ENCODE peak calls at places on chromosomes 4 and X, in eight cellular contexts. Y, W, P, M, A, Z, F and V are unnamed samples.
A peak's percentile ranks its signal among the peaks of the same experiment; 100 is the strongest.

GRCh38 chr4:107616838-107617389 is 103.1 kb downstream of the PAPSS1 start:
- DNase-seq in F (peak; percentile 19), Y (no peak), W (no peak), Z (no peak), A (no peak), P (no peak), M (no peak), V (no peak)

GRCh38 chrX:132924426-132924825 is 34.0 kb downstream of the HS6ST2 start:
- DNase-seq in Y (no peak), F (no peak), Z (no peak), M (no peak), A (peak; percentile 10), P (no peak), W (no peak), V (no peak)

GRCh38 chr4:52822583-52823477 is 39.3 kb upstream of the RASL11B start:
- DNase-seq in W (no peak), Z (no peak), F (no peak), Y (no peak), P (no peak), A (no peak), M (no peak), V (no peak)

GRCh38 chr4:2933566-2934076 is 29.6 kb downstream of the NOP14 start:
- DNase-seq in A (no peak), P (peak; percentile 33), F (no peak), Y (no peak), W (peak; percentile 22), M (no peak), Z (no peak), V (no peak)

GRCh38 chrX:340121-340520 is 21.5 kb upstream of the GTPBP6 start:
- DNase-seq in A (no peak), W (peak; percentile 10), P (no peak), F (no peak), Z (peak; percentile 43), Y (peak; percentile 49), M (no peak), V (no peak)

GRCh38 chr4:68904786-68905185 is 46.8 kb downstream of the UGT2A3 start:
- DNase-seq in M (no peak), P (peak; percentile 47), A (peak; percentile 19), Y (no peak), F (peak; percentile 28), W (no peak), Z (no peak), V (no peak)

GRCh38 chrX:68847172-68847571 is 18.4 kb downstream of the EFNB1 start:
- DNase-seq in W (no peak), P (no peak), A (no peak), Y (no peak), M (no peak), Z (no peak), F (no peak), V (no peak)

GRCh38 chr4:55866973-55867574 is 13.6 kb downstream of the EXOC1 start:
- DNase-seq in F (peak; percentile 73), Y (no peak), Z (no peak), W (no peak), M (no peak), P (no peak), A (peak; percentile 78), V (peak; percentile 71)

GRCh38 chr4:174259580-174259979 is 23.9 kb downstream of the FBXO8 start:
- DNase-seq in F (no peak), M (no peak), W (no peak), A (no peak), P (no peak), Z (no peak), Y (no peak), V (no peak)

GRCh38 chrX:16617382-16617781 is 32.6 kb upstream of the S100G start:
- DNase-seq in P (no peak), F (no peak), Z (no peak), A (no peak), Y (no peak), W (no peak), M (no peak), V (no peak)

GRCh38 chrX:22520128-22520828 is 247.6 kb downstream of the CBLL2 start:
- DNase-seq in P (no peak), W (no peak), M (no peak), Y (no peak), F (no peak), A (no peak), Z (no peak), V (no peak)

GRCh38 chrX:154486052-154486395 is 391 bp downstream of the UBL4A start:
- DNase-seq in Y (no peak), F (peak; percentile 33), P (peak; percentile 56), M (no peak), W (peak; percentile 43), Z (peak; percentile 70), A (no peak), V (no peak)

GRCh38 chr4:7344650-7345049 is 90.1 kb downstream of the PSAPL1 start:
- DNase-seq in W (no peak), M (no peak), A (no peak), F (no peak), P (no peak), Z (no peak), Y (no peak), V (no peak)

GRCh38 chrX:7068939-7069367 is 78.6 kb upstream of the STS start:
- DNase-seq in F (no peak), Z (no peak), Y (no peak), A (peak; percentile 18), W (no peak), M (no peak), P (no peak), V (peak; percentile 13)

GRCh38 chrX:42093756-42094155 is 170.4 kb upstream of the CASK start:
- DNase-seq in P (no peak), Y (no peak), M (no peak), F (peak; percentile 10), W (no peak), A (no peak), Z (no peak), V (peak; percentile 61)

GRCh38 chr4:6702761-6703160 is 6.9 kb downstream of the MRFAP1L1 start:
- DNase-seq in A (no peak), Y (no peak), W (no peak), F (no peak), M (no peak), P (no peak), Z (no peak), V (no peak)

GRCh38 chrX:56802921-56803848 is 74.1 kb downstream of the NBDY start:
- DNase-seq in W (peak; percentile 36), P (no peak), Z (no peak), M (no peak), A (peak; percentile 87), F (peak; percentile 61), Y (no peak), V (peak; percentile 72)
- TF ChIP-seq CTCF in W (peak; percentile 55), P (peak; percentile 76), Z (peak; percentile 35), M (peak; percentile 72), A (peak; percentile 79), F (peak; percentile 60), Y (peak; percentile 44), V (peak; percentile 50)

DNA sequence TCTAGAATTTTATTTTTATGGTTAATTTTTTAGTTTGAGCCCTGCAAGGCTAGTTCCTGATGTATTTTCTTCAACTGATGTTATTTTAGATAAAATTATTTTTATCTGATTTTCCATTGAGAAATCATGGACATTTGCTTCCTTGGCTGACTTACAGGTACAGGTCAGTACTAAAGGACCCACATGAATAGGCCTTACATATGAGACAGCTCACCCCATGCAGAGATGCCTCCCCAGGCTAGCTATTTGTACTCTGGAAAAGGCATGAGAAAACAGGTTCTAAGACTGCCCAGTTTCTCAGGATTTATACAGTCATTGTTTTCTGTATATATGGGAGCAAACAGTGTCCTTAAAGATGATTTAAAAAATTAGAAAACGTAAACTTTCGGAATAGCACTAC is 255.5 kb downstream of the BMPR1B start:
- DNase-seq in Y (no peak), F (no peak), Z (no peak), A (peak; percentile 9), P (no peak), W (no peak), M (no peak), V (no peak)
- H3K27me3 ChIP-seq in Y (no peaks in the 10 kb centered on the region), F (no peaks in the 10 kb centered on the region), Z (no peaks in the 10 kb centered on the region), A (no peaks in the 10 kb centered on the region), P (no peaks in the 10 kb centered on the region), W (peaks cover 10% of the 10 kb centered on the region), M (no peaks in the 10 kb centered on the region), V (no peaks in the 10 kb centered on the region)

GRCh38 chrX:38578152-38578551 is 16.8 kb downstream of the TSPAN7 start:
- DNase-seq in Y (no peak), W (no peak), P (no peak), F (peak; percentile 8), Z (no peak), M (no peak), A (no peak), V (no peak)

GRCh38 chrX:38583185-38583584 is 21.8 kb downstream of the TSPAN7 start:
- DNase-seq in A (no peak), F (no peak), M (no peak), Z (no peak), P (no peak), W (no peak), Y (no peak), V (no peak)

GRCh38 chrX:38575888-38576287 is 14.5 kb downstream of the TSPAN7 start:
- DNase-seq in Y (no peak), M (no peak), W (no peak), F (no peak), Z (no peak), P (no peak), A (no peak), V (no peak)

GRCh38 chrX:38574858-38575257 is 13.5 kb downstream of the TSPAN7 start:
- DNase-seq in M (no peak), Z (no peak), P (no peak), F (no peak), A (no peak), Y (no peak), W (no peak), V (no peak)

DNA sequence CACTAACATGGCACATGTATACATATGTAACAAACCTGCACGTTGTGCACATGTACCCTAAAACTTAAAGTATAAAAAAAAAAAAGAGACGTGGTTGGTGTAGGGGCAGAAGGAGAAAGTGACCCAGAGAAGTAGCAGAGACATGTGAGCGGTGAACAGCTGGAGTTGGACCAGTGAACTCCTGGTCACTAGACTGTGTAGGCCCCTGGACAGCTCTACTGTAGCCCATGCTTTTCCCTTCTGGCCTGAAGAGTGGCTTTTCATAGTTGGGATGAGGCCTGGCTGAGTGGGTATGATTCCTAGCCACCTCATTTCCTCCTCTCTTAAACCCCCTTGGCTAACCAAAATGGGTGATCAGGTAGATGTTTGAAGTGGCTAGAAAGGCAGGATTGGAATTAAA is 16.4 kb downstream of the TSPAN7 start:
- DNase-seq in M (no peak), F (no peak), A (no peak), Y (no peak), Z (no peak), W (no peak), P (no peak), V (no peak)
- H3K27ac ChIP-seq in M (no peak overlapping the region), F (peak overlapping the region; percentile 30), A (no peak overlapping the region), Y (no peak overlapping the region), Z (no peak overlapping the region), W (no peak overlapping the region), P (no peak overlapping the region), V (no peak overlapping the region)

DNA sequence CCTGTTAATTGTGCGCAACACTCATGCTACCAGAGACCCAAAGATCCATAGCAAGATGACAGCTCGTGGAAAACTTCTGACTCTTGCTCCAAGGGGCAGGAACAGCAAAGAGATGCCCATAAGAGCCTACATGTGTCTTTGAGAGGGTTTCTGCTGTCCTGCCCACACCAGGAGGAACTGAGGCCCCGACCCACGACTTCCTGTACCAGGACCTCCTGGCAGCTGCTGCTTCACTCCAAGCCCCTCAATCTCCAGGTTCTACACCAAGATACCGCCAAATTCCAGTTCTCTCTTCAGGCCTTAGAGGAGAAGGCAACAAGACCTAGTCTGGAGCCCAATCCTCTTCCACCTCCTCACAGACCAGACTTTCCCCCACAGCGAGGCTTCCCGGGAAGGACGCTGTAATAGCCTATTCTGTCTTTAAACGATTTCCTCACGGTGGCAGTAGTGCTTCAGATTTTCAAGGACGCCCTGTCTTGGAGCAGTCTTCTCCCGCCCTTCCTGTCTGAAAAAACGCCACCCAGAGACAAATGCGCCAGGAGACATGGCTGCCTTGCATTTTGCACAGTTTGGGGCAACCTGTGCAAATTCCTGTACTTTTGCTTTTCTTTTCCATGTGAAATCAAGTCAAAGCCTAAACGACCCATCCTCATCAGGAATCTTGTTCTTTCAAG is 230.2 kb upstream of the STK26 start:
- DNase-seq in M (peak; percentile 58), W (no peak), A (no peak), P (no peak), F (no peak), Z (no peak), Y (no peak), V (no peak)
- TF ChIP-seq CTCF in M (peak; percentile 60), W (peak; percentile 34), A (no peak), P (peak; percentile 85), F (no peak), Z (no peak), Y (peak; percentile 35), V (no peak)